ENCODE peak calls at places on chromosomes 11 and 22, in nine cellular contexts. Q is right lobe of liver, J is heart left ventricle, C is body of pancreas, K is esophagus squamous epithelium, R is sigmoid colon, V is IMR-90, G is spleen, S is prostate gland. A is an unnamed sample.

GRCh38 chr11:74055938-74056337 is 47.1 kb upstream of the UCP3 start:
- DNase-seq in Q (no peak), J (no peak), C (no peak), K (no peak), R (no peak), V (peak; percentile 88), G (no peak), S (no peak), A (no peak)

GRCh38 chr11:58652726-58653280 is 30.3 kb downstream of the CNTF start:
- DNase-seq in Q (no peak), J (no peak), C (no peak), K (no peak), R (no peak), V (no peak), G (no peak), S (no peak), A (no peak)

GRCh38 chr11:122319842-122320555 is 204.0 kb upstream of the BLID start:
- DNase-seq in Q (no peak), J (no peak), C (no peak), K (no peak), R (no peak), V (no peak), G (no peak), S (no peak), A (no peak)

GRCh38 chr22:45101828-45102227 is 61.9 kb upstream of the NUP50 start:
- DNase-seq in Q (peak; percentile 62), J (no peak), C (no peak), K (no peak), R (peak; percentile 78), V (peak; percentile 72), G (peak; percentile 79), S (peak; percentile 59), A (peak; percentile 88)

GRCh38 chr11:15507592-15507991 is 392.9 kb downstream of the INSC start:
- DNase-seq in Q (no peak), J (no peak), C (peak; percentile 26), K (no peak), R (no peak), V (no peak), G (no peak), S (peak; percentile 70), A (no peak)

GRCh38 chr11:93741882-93742226 is 382 bp downstream of the C11orf54 start:
- DNase-seq in Q (peak; percentile 86), J (no peak), C (peak; percentile 79), K (no peak), R (peak; percentile 84), V (peak; percentile 68), G (no peak), S (peak; percentile 47), A (no peak)

GRCh38 chr11:75816561-75817239 is 1.7 kb downstream of the UVRAG start:
- DNase-seq in Q (no peak), J (no peak), C (no peak), K (no peak), R (no peak), V (no peak), G (no peak), S (no peak), A (no peak)

GRCh38 chr11:8375460-8375859 is 111.8 kb upstream of the LMO1 start:
- DNase-seq in Q (peak; percentile 6), J (no peak), C (no peak), K (no peak), R (no peak), V (no peak), G (no peak), S (no peak), A (no peak)

GRCh38 chr11:61787928-61788491 is 4.4 kb downstream of the TMEM258 start:
- DNase-seq in Q (no peak), J (peak; percentile 56), C (peak; percentile 68), K (no peak), R (no peak), V (peak; percentile 61), G (no peak), S (no peak), A (no peak)

GRCh38 chr11:27770576-27770975 is 70.3 kb upstream of the BDNF start:
- DNase-seq in Q (no peak), J (no peak), C (no peak), K (no peak), R (no peak), V (no peak), G (no peak), S (no peak), A (no peak)

GRCh38 chr11:89235121-89235520 is 57.4 kb downstream of the TYR start:
- DNase-seq in Q (no peak), J (no peak), C (no peak), K (no peak), R (no peak), V (no peak), G (no peak), S (no peak), A (no peak)

GRCh38 chr11:134449713-134450112 is 37.7 kb upstream of the B3GAT1 start:
- DNase-seq in Q (peak; percentile 42), J (no peak), C (no peak), K (no peak), R (peak; percentile 20), V (no peak), G (no peak), S (no peak), A (no peak)

GRCh38 chr22:38986629-38987028 is 4.5 kb downstream of the APOBEC3B start:
- DNase-seq in Q (no peak), J (no peak), C (no peak), K (no peak), R (no peak), V (no peak), G (no peak), S (no peak), A (no peak)

GRCh38 chr11:67441731-67442401 is 1.4 kb downstream of the CORO1B start:
- DNase-seq in Q (no peak), J (no peak), C (no peak), K (no peak), R (no peak), V (no peak), G (peak; percentile 85), S (no peak), A (no peak)

GRCh38 chr11:88420165-88420781 is 82.7 kb upstream of the CTSC start:
- DNase-seq in Q (no peak), J (no peak), C (no peak), K (no peak), R (no peak), V (peak; percentile 78), G (no peak), S (no peak), A (peak; percentile 33)

GRCh38 chr22:20803696-20804324 is 29.9 kb downstream of the SERPIND1 start:
- DNase-seq in Q (peak; percentile 59), J (no peak), C (peak; percentile 38), K (no peak), R (no peak), V (peak; percentile 44), G (peak; percentile 76), S (no peak), A (no peak)
- TF ChIP-seq POLR2A in Q (no peak), J (no peak), C (no peak), K (no peak), R (no peak), V (no peak), G (no peak), S (no peak), A (no peak)

GRCh38 chr22:31045900-31046587 is 35.1 kb upstream of the SMTN start:
- DNase-seq in Q (no peak), J (no peak), C (no peak), K (no peak), R (peak; percentile 56), V (no peak), G (no peak), S (no peak), A (no peak)
- TF ChIP-seq CTCF in Q (no peak), J (no peak), C (no peak), K (no peak), R (no peak), V (no peak), G (no peak), S (no peak), A (no peak)

DNA sequence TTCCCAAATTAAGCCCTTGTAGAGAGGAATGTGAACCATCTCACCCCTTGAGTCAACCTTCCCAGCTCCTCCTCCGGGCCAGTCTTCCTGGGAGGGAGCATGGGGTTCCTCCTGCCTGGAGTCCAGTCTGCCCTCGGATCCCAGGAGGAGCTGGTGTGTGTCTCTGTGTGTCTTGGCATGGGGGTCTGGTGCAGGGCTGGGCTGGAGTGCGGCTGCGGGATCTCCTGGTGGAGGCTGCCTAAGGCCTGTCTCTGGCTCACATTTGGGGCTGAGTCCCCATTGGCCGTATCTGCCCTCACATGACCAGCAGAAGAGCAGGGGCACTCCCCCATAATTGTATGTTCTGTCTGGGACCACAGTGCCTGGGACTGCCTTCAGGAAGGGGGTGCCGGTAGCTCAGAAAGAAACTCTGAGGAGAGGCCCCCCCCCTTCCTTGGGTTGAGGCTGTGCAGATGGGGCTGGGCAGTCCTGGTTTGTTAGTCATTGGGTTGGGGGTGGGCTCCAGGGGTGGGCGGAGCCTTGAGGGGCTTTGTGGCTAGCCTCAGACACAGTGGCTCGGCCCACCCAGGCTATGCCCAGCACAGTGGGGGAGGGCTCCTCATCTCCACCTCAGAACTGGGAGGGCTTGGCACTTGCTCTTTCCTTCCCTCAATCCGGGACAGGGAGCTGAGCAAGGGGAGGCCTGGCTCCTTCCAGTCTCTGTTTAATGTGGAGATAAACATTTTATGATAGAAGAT is 2.9 kb downstream of the C1QTNF5 start:
- DNase-seq in Q (peak; percentile 44), J (no peak), C (no peak), K (no peak), R (peak; percentile 75), V (peak; percentile 90), G (peak; percentile 66), S (no peak), A (no peak)
- H3K4me3 ChIP-seq in Q (no peak overlapping the region), J (no peak overlapping the region), C (no peak overlapping the region), K (no peak overlapping the region), R (no peak overlapping the region), V (peak overlapping the region; percentile 11), G (no peak overlapping the region), S (no peak overlapping the region), A (no peak overlapping the region)

DNA sequence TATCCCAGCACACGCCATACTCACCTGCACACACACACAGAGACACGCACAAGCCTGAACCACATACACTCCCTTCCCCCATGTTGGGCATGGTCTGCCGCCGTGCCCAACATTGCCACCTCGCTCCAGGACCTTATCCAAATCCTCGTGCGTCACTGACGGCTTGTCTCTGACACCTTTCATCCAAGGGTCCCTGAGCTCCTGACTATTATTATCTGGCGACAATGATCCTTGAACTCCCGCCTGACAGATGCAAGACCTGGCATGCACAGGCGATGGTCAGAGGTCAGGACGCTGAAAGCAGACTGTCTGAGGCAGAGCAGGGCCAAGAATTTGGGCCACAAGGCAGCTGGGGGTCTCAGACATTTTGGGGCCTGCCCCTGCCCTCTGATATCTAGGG is 4.2 kb downstream of the MB start:
- DNase-seq in Q (no peak), J (no peak), C (no peak), K (no peak), R (no peak), V (no peak), G (no peak), S (no peak), A (no peak)
- TF ChIP-seq POLR2A in Q (no peak), J (no peak), C (no peak), K (no peak), R (no peak), V (no peak), G (no peak), S (no peak), A (no peak)

GRCh38 chr11:37657645-37658044 is 1059.6 kb upstream of the RAG2 start:
- DNase-seq in Q (no peak), J (no peak), C (no peak), K (no peak), R (no peak), V (peak; percentile 25), G (no peak), S (no peak), A (no peak)
- TF ChIP-seq CTCF in Q (no peak), J (peak; percentile 17), C (no peak), K (no peak), R (no peak), V (peak; percentile 56), G (no peak), S (no peak), A (no peak)